ENCODE peak calls at places on chromosomes 13 and 19, in nine cellular contexts. P, B, I, N, T, Q, W, D and K are unnamed samples. For H3K9me3, the result is how much of the 10 kb centered on the place peaks cover.

GRCh38 chr13:112893570-112894422 is 75.2 kb upstream of the MCF2L start:
- DNase-seq in P (no peak), B (peak), I (no peak), N (no peak), T (peak), Q (peak), W (peak), D (no peak), K (no peak)

GRCh38 chr19:13877303-13877702 is 369 bp downstream of the NANOS3 start:
- DNase-seq in P (no peak), B (no peak), I (no peak), N (no peak), T (no peak), Q (no peak), W (no peak), D (no peak), K (no peak)

GRCh38 chr19:6534451-6535093 is 3.7 kb downstream of the TNFSF9 start:
- DNase-seq in P (no peak), B (no peak), I (no peak), N (no peak), T (no peak), Q (no peak), W (no peak), D (no peak), K (no peak)

GRCh38 chr13:44818428-44818827 is 170.8 kb downstream of the NUFIP1 start:
- DNase-seq in P (no peak), B (no peak), I (no peak), N (no peak), T (peak), Q (no peak), W (no peak), D (no peak), K (no peak)

GRCh38 chr13:23384111-23384510 is 49.4 kb downstream of the SACS start:
- DNase-seq in P (no peak), B (no peak), I (no peak), N (no peak), T (peak), Q (no peak), W (no peak), D (no peak), K (no peak)

GRCh38 chr13:33178197-33178699 is 107.3 kb downstream of the STARD13 start:
- DNase-seq in P (no peak), B (no peak), I (no peak), N (no peak), T (no peak), Q (no peak), W (no peak), D (no peak), K (no peak)

GRCh38 chr13:33262554-33262953 is 23.0 kb downstream of the STARD13 start:
- DNase-seq in P (no peak), B (peak), I (no peak), N (no peak), T (no peak), Q (no peak), W (no peak), D (no peak), K (no peak)

GRCh38 chr13:48618937-48619336 is 34.8 kb upstream of the CYSLTR2 start:
- DNase-seq in P (no peak), B (no peak), I (no peak), N (no peak), T (no peak), Q (no peak), W (no peak), D (no peak), K (no peak)

GRCh38 chr13:79631260-79631659 is 150.3 kb downstream of the NDFIP2 start:
- DNase-seq in P (no peak), B (no peak), I (no peak), N (no peak), T (peak), Q (no peak), W (no peak), D (no peak), K (no peak)

GRCh38 chr13:50650936-50651638 is 192.4 kb downstream of the DLEU7 start:
- DNase-seq in P (no peak), B (no peak), I (no peak), N (no peak), T (no peak), Q (no peak), W (no peak), D (peak), K (no peak)

GRCh38 chr13:49498211-49498610 is 2.5 kb downstream of the PHF11 start:
- DNase-seq in P (no peak), B (no peak), I (no peak), N (no peak), T (no peak), Q (peak), W (no peak), D (no peak), K (no peak)

GRCh38 chr13:109332501-109333499 is 453.6 kb downstream of the IRS2 start:
- DNase-seq in P (no peak), B (peak), I (no peak), N (no peak), T (no peak), Q (no peak), W (no peak), D (no peak), K (no peak)

GRCh38 chr19:46351241-46352041 is 4.6 kb downstream of the PPP5C start:
- DNase-seq in P (no peak), B (peak), I (peak), N (peak), T (peak), Q (peak), W (peak), D (peak), K (peak)

GRCh38 chr19:29367701-29368306 is 154.9 kb upstream of the UQCRFS1 start:
- DNase-seq in P (no peak), B (no peak), I (no peak), N (no peak), T (no peak), Q (no peak), W (no peak), D (no peak), K (no peak)

GRCh38 chr19:33465834-33466233 is 55.8 kb downstream of the PEPD start:
- DNase-seq in P (no peak), B (no peak), I (no peak), N (no peak), T (no peak), Q (no peak), W (no peak), D (no peak), K (no peak)

GRCh38 chr13:77040835-77041234 is 13.9 kb upstream of the FBXL3 start:
- DNase-seq in P (no peak), B (no peak), I (no peak), N (no peak), T (no peak), Q (no peak), W (no peak), D (no peak), K (no peak)

GRCh38 chr13:33606692-33607091 is 211.3 kb upstream of the RFC3 start:
- DNase-seq in P (no peak), B (no peak), I (no peak), N (no peak), T (no peak), Q (no peak), W (no peak), D (no peak), K (no peak)

GRCh38 chr19:50330365-50331078 is 1.3 kb upstream of the KCNC3 start:
- DNase-seq in P (peak), B (peak), I (peak), N (peak), T (peak), Q (peak), W (peak), D (peak), K (peak)

GRCh38 chr13:100203696-100204367 is 114.9 kb downstream of the PCCA start:
- DNase-seq in P (no peak), B (no peak), I (no peak), N (no peak), T (peak), Q (peak), W (peak), D (no peak), K (peak)

GRCh38 chr13:30235206-30235605 is 72.1 kb downstream of the KATNAL1 start:
- DNase-seq in P (no peak), B (no peak), I (no peak), N (no peak), T (no peak), Q (no peak), W (no peak), D (no peak), K (no peak)

GRCh38 chr19:15393963-15394362 is 14.4 kb upstream of the AKAP8 start:
- DNase-seq in P (no peak), B (no peak), I (no peak), N (no peak), T (no peak), Q (no peak), W (no peak), D (no peak), K (no peak)

GRCh38 chr19:19087676-19088075 is 23.9 kb downstream of the SLC25A42 start:
- DNase-seq in P (no peak), B (no peak), I (no peak), N (no peak), T (no peak), Q (no peak), W (no peak), D (no peak), K (no peak)

GRCh38 chr13:46593403-46593802 is 40.4 kb downstream of the LRCH1 start:
- DNase-seq in P (no peak), B (no peak), I (no peak), N (no peak), T (no peak), Q (peak), W (peak), D (peak), K (peak)

GRCh38 chr19:6233051-6233826 is 46.5 kb downstream of the MLLT1 start:
- DNase-seq in P (no peak), B (no peak), I (peak), N (no peak), T (no peak), Q (no peak), W (no peak), D (no peak), K (no peak)

GRCh38 chr13:97855570-97855970 is 97.9 kb upstream of the IPO5 start:
- DNase-seq in P (peak), B (peak), I (no peak), N (no peak), T (peak), Q (peak), W (peak), D (peak), K (peak)

GRCh38 chr13:111281751-111282311 is 38.6 kb upstream of the TEX29 start:
- DNase-seq in P (no peak), B (no peak), I (no peak), N (no peak), T (no peak), Q (no peak), W (no peak), D (no peak), K (no peak)

GRCh38 chr19:10565028-10565566 is 713 bp downstream of the KRI1 start:
- DNase-seq in P (peak), B (peak), I (no peak), N (peak), T (peak), Q (peak), W (peak), D (peak), K (peak)

GRCh38 chr13:50911051-50911690 is 1.6 kb downstream of the RNASEH2B start:
- DNase-seq in P (no peak), B (no peak), I (no peak), N (no peak), T (peak), Q (peak), W (peak), D (peak), K (peak)

GRCh38 chr13:101552797-101553196 is 100.3 kb downstream of the ITGBL1 start:
- DNase-seq in P (no peak), B (no peak), I (no peak), N (no peak), T (peak), Q (no peak), W (no peak), D (no peak), K (no peak)

GRCh38 chr19:50380137-50380536 is 3.9 kb downstream of the NR1H2 start:
- DNase-seq in P (no peak), B (no peak), I (no peak), N (peak), T (no peak), Q (no peak), W (no peak), D (no peak), K (no peak)

GRCh38 chr19:6362351-6362801 is 1.0 kb downstream of the CLPP start:
- DNase-seq in P (no peak), B (no peak), I (no peak), N (no peak), T (no peak), Q (peak), W (peak), D (peak), K (peak)

GRCh38 chr19:19275166-19275565 is 2.1 kb upstream of the TM6SF2 start:
- DNase-seq in P (no peak), B (no peak), I (no peak), N (no peak), T (no peak), Q (no peak), W (no peak), D (no peak), K (no peak)

GRCh38 chr19:5580116-5580515 is 12.4 kb upstream of the TINCR start:
- DNase-seq in P (no peak), B (no peak), I (no peak), N (no peak), T (no peak), Q (no peak), W (no peak), D (no peak), K (no peak)

GRCh38 chr19:53254451-53255341 is at the start of gene ZNF677:
- DNase-seq in P (peak), B (peak), I (peak), N (peak), T (peak), Q (peak), W (peak), D (no peak), K (peak)
- H3K4me3 ChIP-seq in P (peak), B (peak), I (peak), N (peak), T (peak), Q (peak), W (peak), D (no peak), K (peak)

DNA sequence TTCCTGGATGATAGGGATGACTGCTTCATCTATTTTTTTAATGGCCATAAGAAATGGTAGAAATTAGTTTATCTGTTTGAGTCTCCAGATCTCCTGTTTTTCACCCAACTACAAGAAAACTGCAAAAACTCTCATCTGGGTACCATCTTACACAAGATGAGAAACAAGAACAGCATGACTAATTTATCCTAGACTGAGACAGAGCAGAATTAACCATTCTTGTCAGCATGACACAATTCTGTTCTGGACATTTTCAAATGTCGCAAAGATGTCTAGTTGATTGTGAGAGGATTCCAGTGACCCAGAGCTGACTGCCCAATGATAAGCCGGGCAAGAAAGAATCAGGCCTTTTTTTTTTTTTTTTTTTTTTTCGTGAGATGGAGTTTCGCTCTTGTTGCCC is 12.8 kb downstream of the ZNF43 start:
- DNase-seq in P (no peak), B (no peak), I (no peak), N (no peak), T (no peak), Q (no peak), W (no peak), D (no peak), K (no peak)
- H3K9me3 ChIP-seq in P (half or more), B (under half), I (under half), N (under half), T (under half), Q (under half), W (under half), D (half or more), K (under half)

GRCh38 chr19:45136507-45137178 is 24.1 kb downstream of the NKPD1 start:
- DNase-seq in P (no peak), B (no peak), I (no peak), N (no peak), T (no peak), Q (no peak), W (no peak), D (peak), K (no peak)
- H3K4me3 ChIP-seq in P (no peak), B (no peak), I (no peak), N (no peak), T (no peak), Q (no peak), W (no peak), D (peak), K (no peak)

DNA sequence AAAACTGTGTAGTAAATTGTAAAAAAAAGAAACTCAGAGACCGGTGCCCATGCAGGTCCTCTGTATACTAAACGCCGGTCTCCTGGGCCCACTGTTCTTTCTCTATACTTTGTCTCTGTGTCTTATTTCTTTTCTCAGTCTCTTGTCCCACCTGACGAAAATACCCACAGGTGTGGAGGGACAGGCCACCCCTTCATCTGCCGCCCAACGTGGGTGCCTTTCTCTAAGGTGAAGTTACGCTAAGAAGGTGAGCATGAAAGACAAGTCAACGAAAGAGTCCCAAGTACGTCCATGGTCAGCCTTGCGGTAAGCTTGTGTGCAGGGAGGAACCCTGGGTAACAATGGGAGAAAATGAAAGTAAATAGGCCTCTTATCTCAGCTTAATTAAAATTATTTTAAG is 48.0 kb upstream of the WASF3 start:
- DNase-seq in P (no peak), B (no peak), I (no peak), N (no peak), T (no peak), Q (no peak), W (no peak), D (no peak), K (no peak)
- H3K9me3 ChIP-seq in P (under half), B (under half), I (under half), N (under half), T (under half), Q (under half), W (under half), D (under half), K (under half)

GRCh38 chr19:55464039-55464668 is 397 bp downstream of the C19orf85 start:
- DNase-seq in P (no peak), B (no peak), I (no peak), N (no peak), T (no peak), Q (no peak), W (no peak), D (no peak), K (no peak)

GRCh38 chr19:55463583-55464031 is 944 bp downstream of the C19orf85 start:
- DNase-seq in P (no peak), B (no peak), I (no peak), N (no peak), T (no peak), Q (no peak), W (no peak), D (no peak), K (no peak)

GRCh38 chr19:55465460-55466245 is 1.1 kb upstream of the C19orf85 start:
- DNase-seq in P (no peak), B (no peak), I (no peak), N (no peak), T (no peak), Q (no peak), W (no peak), D (no peak), K (no peak)

GRCh38 chr19:55466246-55466614 is 1.7 kb upstream of the C19orf85 start:
- DNase-seq in P (no peak), B (no peak), I (no peak), N (no peak), T (no peak), Q (no peak), W (no peak), D (no peak), K (no peak)

DNA sequence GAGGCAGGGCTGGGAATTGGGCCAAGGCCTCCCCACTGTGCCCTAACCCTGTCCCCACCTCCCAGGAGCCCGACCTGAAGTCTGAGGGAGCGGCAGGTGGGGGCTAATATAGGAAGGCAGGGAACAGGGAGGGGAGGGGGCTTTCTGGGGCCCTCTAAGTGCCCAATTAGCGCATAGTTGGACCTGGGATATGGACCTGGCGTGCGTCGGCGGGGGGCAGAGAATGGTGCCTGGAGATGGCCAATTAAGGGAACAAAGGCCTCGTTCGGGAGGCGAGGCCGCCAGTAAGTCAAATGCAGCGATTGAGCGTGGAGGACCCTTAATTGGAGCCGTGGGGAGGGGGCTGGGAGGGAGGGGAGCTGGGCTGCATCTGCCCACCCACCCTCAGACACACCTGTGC is at the start of gene C19orf85:
- DNase-seq in P (no peak), B (no peak), I (no peak), N (no peak), T (no peak), Q (no peak), W (no peak), D (no peak), K (no peak)
- H3K4me3 ChIP-seq in P (no peak), B (no peak), I (no peak), N (no peak), T (no peak), Q (no peak), W (no peak), D (no peak), K (no peak)

GRCh38 chr19:12833418-12833746 is 997 bp downstream of the RTBDN start:
- DNase-seq in P (no peak), B (no peak), I (no peak), N (no peak), T (no peak), Q (no peak), W (no peak), D (no peak), K (no peak)

GRCh38 chr19:12833747-12834417 is 497 bp downstream of the RTBDN start:
- DNase-seq in P (no peak), B (peak), I (no peak), N (no peak), T (peak), Q (no peak), W (no peak), D (peak), K (no peak)

GRCh38 chr19:12825259-12826131 is 8.9 kb downstream of the RTBDN start:
- DNase-seq in P (no peak), B (no peak), I (no peak), N (no peak), T (peak), Q (no peak), W (no peak), D (no peak), K (no peak)

GRCh38 chr19:12834418-12834943 is at the start of gene RTBDN:
- DNase-seq in P (no peak), B (no peak), I (no peak), N (no peak), T (peak), Q (no peak), W (no peak), D (no peak), K (no peak)

DNA sequence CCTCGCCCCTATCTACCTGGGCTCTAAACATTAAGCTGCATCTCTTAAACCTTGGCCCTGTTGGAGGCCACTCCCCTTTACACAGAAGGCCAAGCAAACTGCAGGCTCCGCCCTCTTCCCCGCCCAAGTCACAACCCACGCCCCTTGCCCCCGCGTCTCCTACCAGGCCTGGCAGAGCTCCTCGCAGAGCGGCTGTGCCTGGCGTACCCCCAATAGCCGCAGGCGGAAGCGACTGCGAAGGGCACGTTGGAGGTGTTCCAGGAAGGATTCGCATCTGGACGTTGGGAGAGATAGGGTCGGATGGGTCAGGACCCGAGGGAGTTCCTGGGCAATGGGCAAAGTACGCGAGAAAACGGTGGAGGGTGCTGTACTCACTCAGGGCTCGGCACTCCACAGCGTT is 5.9 kb downstream of the RTBDN start:
- DNase-seq in P (no peak), B (peak), I (no peak), N (no peak), T (peak), Q (no peak), W (no peak), D (peak), K (no peak)
- H3K9me3 ChIP-seq in P (under half), B (under half), I (under half), N (under half), T (under half), Q (under half), W (under half), D (under half), K (under half)

DNA sequence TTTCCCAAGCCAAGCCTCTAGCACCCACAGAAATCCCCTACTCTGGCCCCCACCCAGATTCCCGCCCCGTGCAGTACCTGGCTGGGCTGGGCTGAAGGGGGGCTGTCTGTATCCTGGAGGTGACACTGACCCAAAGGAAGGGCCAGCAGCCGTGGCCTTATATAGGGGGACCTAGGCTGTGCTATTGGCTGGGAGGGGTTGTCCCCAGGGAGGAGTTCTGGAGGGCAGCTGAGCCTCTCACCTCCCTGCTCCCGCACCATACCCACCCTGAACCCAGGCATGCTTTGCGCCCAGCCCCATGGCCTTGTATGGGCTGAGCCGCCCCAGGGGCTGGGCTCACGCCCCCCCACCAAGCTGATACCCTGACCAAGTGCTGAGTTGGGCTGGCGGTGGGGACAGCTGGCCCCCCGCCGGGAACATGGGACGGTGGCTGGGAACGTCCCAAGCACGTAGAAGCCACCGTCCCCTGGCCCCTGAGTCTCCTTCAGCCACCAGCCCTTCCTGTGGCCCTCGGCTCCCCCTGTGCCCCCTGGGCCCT is at the start of gene CKM:
- DNase-seq in P (no peak), B (no peak), I (no peak), N (no peak), T (no peak), Q (no peak), W (no peak), D (no peak), K (no peak)
- H3K4me3 ChIP-seq in P (no peak), B (no peak), I (no peak), N (no peak), T (no peak), Q (no peak), W (no peak), D (no peak), K (no peak)